ENCODE peak calls at places on chromosomes 4 and X, in five cellular contexts. W is endodermal cell, N is HTR-8/SVneo, M is T-helper 2 cell, I is fibroblast of gingiva. P is an unnamed sample.

GRCh38 chr4:5957091-5957490 is 61.1 kb downstream of the C4orf50 start:
- DNase-seq in N (no peak), M (no peak), W (peak; percentile 40), I (no peak), P (no peak)

GRCh38 chrX:63186137-63186536 is 165.0 kb downstream of the SPIN4 start:
- DNase-seq in M (no peak), N (no peak), W (no peak), I (no peak), P (no peak)

GRCh38 chr4:176320976-176321361 is 1.2 kb downstream of the SPCS3 start:
- DNase-seq in I (no peak), N (no peak), W (no peak), M (no peak), P (peak; percentile 33)

GRCh38 chr4:41329361-41329760 is 72.6 kb downstream of the UCHL1 start:
- DNase-seq in W (no peak), N (no peak), I (no peak), M (no peak), P (no peak)

GRCh38 chrX:74535633-74536141 is 78.7 kb downstream of the RLIM start:
- DNase-seq in N (peak; percentile 74), W (peak; percentile 75), I (peak; percentile 12), M (peak; percentile 10), P (peak; percentile 50)

GRCh38 chr4:78476108-78476704 is 75.4 kb upstream of the ANXA3 start:
- DNase-seq in I (no peak), M (no peak), W (no peak), N (no peak), P (no peak)

GRCh38 chr4:74304136-74304628 is 4.1 kb upstream of the EPGN start:
- DNase-seq in N (no peak), M (no peak), I (no peak), W (no peak), P (no peak)

GRCh38 chrX:145716226-145716625 is 101.4 kb upstream of the SLITRK2 start:
- DNase-seq in M (no peak), N (no peak), I (no peak), W (no peak), P (no peak)

GRCh38 chr4:123889376-123889945 is 492.9 kb downstream of the SPRY1 start:
- DNase-seq in W (no peak), M (no peak), N (no peak), I (peak; percentile 46), P (peak; percentile 21)

GRCh38 chr4:2071252-2071911 is 12.3 kb downstream of the NAT8L start:
- DNase-seq in W (peak; percentile 49), N (no peak), I (no peak), M (no peak), P (no peak)

GRCh38 chr4:172352351-172352750 is 539.1 kb downstream of the GALNTL6 start:
- DNase-seq in N (no peak), M (no peak), W (no peak), I (peak; percentile 4), P (no peak)

GRCh38 chrX:13215729-13216128 is 104.1 kb downstream of the ATXN3L start:
- DNase-seq in I (peak; percentile 38), M (no peak), W (no peak), N (no peak), P (no peak)

GRCh38 chr4:47716017-47716416 is 121.8 kb downstream of the CORIN start:
- DNase-seq in M (no peak), W (no peak), I (no peak), N (no peak), P (no peak)

GRCh38 chr4:140423106-140423505 is 4.3 kb downstream of the CLGN start:
- DNase-seq in W (no peak), M (no peak), I (peak; percentile 42), N (no peak), P (no peak)

GRCh38 chr4:15654556-15655222 is 468 bp downstream of the FBXL5 start:
- DNase-seq in I (peak; percentile 3), W (peak; percentile 77), M (no peak), N (peak; percentile 26), P (no peak)

GRCh38 chrX:55008571-55009358 is 8.6 kb downstream of the APEX2 start:
- DNase-seq in M (no peak), N (peak; percentile 7), W (no peak), I (no peak), P (no peak)

GRCh38 chr4:169815606-169816005 is 57.9 kb upstream of the HPF1 start:
- DNase-seq in N (no peak), M (no peak), I (no peak), W (no peak), P (no peak)

GRCh38 chr4:149344436-149344835 is 471.2 kb downstream of the IQCM start:
- DNase-seq in W (no peak), I (peak; percentile 49), N (no peak), M (no peak), P (no peak)

GRCh38 chr4:70739496-70740337 is 18.0 kb downstream of the RUFY3 start:
- DNase-seq in M (no peak), N (no peak), I (no peak), W (no peak), P (no peak)

GRCh38 chrX:77493677-77494553 is 46.7 kb downstream of the FGF16 start:
- DNase-seq in N (peak; percentile 21), W (peak; percentile 91), M (no peak), I (peak; percentile 12), P (no peak)

GRCh38 chr4:113094802-113095201 is 45.3 kb downstream of the ANK2 start:
- DNase-seq in M (no peak), I (peak; percentile 21), N (no peak), W (no peak), P (peak; percentile 37)

GRCh38 chrX:48831136-48831908 is 4.1 kb downstream of the PCSK1N start:
- DNase-seq in W (peak; percentile 54), N (no peak), I (no peak), M (no peak), P (peak; percentile 12)

GRCh38 chr4:25439913-25440477 is 62.9 kb downstream of the ANAPC4 start:
- DNase-seq in N (peak; percentile 67), M (peak; percentile 2), I (peak; percentile 52), W (peak; percentile 88), P (peak; percentile 71)

GRCh38 chr4:91436556-91436955 is 867.2 kb upstream of the GRID2 start:
- DNase-seq in N (no peak), W (no peak), M (no peak), I (no peak), P (no peak)

GRCh38 chr4:59629348-59629747 is 1570.8 kb upstream of the ADGRL3 start:
- DNase-seq in W (no peak), I (no peak), M (no peak), N (no peak), P (no peak)

GRCh38 chr4:157810137-157810774 is 362.6 kb downstream of the GASK1B start:
- DNase-seq in W (no peak), N (no peak), M (no peak), I (no peak), P (no peak)

GRCh38 chr4:6160536-6160935 is 39.8 kb downstream of the JAKMIP1 start:
- DNase-seq in M (no peak), W (no peak), N (no peak), I (no peak), P (no peak)

GRCh38 chr4:76665721-76666120 is 230.7 kb downstream of the SHROOM3 start:
- DNase-seq in N (no peak), M (no peak), I (no peak), W (no peak), P (no peak)

GRCh38 chr4:181261279-181261678 is 981.9 kb upstream of the TENM3 start:
- DNase-seq in N (peak; percentile 18), W (peak; percentile 69), I (no peak), M (no peak), P (no peak)

GRCh38 chrX:149494844-149495565 is 10.1 kb downstream of the IDS start:
- DNase-seq in W (no peak), I (no peak), M (no peak), N (no peak), P (no peak)